ENCODE peak calls at places on chromosome 21, in seven cellular contexts. P, Q, I, X, N, O and V are unnamed samples.

GRCh38 chr21:21921410-21922232 is 923.4 kb downstream of the NCAM2 start:
- DNase-seq in N (peak), O (peak), I (no peak), P (peak), X (no peak), Q (no peak), V (no peak)

GRCh38 chr21:46569071-46569470 is 35.8 kb downstream of the S100B start:
- DNase-seq in Q (no peak), I (no peak), O (peak), P (no peak), N (no peak), X (no peak), V (no peak)

GRCh38 chr21:42433946-42434551 is 30.3 kb downstream of the UBASH3A start:
- DNase-seq in Q (no peak), I (peak), O (no peak), N (no peak), P (no peak), X (no peak), V (no peak)

GRCh38 chr21:45998276-45998701 is 16.7 kb downstream of the COL6A1 start:
- DNase-seq in O (no peak), P (no peak), X (no peak), I (peak), Q (peak), N (no peak), V (no peak)

GRCh38 chr21:46543306-46543705 is 61.6 kb downstream of the S100B start:
- DNase-seq in X (no peak), P (no peak), I (peak), N (no peak), Q (no peak), O (no peak), V (no peak)

GRCh38 chr21:46066843-46067331 is 31.0 kb upstream of the COL6A2 start:
- DNase-seq in I (peak), P (no peak), N (peak), Q (peak), O (peak), X (no peak), V (no peak)

GRCh38 chr21:43777953-43778352 is 1.8 kb upstream of the CSTB start:
- DNase-seq in N (no peak), O (no peak), P (no peak), Q (no peak), X (no peak), I (no peak), V (no peak)

GRCh38 chr21:37675202-37675801 is 241.0 kb downstream of the KCNJ6 start:
- DNase-seq in X (no peak), N (peak), P (peak), O (peak), I (peak), Q (no peak), V (peak)

GRCh38 chr21:14875704-14876364 is 189.0 kb downstream of the NRIP1 start:
- DNase-seq in I (no peak), Q (no peak), O (peak), N (no peak), P (no peak), X (no peak), V (no peak)

GRCh38 chr21:26519142-26519541 is 53.9 kb downstream of the CYYR1 start:
- DNase-seq in I (no peak), Q (no peak), P (no peak), X (no peak), O (peak), N (no peak), V (no peak)

GRCh38 chr21:44994581-44995171 is 54.8 kb downstream of the SLX9 start:
- DNase-seq in P (no peak), X (no peak), Q (no peak), O (peak), I (no peak), N (no peak), V (no peak)

GRCh38 chr21:42744520-42745445 is 91.4 kb downstream of the PDE9A start:
- DNase-seq in X (no peak), P (no peak), I (no peak), N (no peak), O (no peak), Q (no peak), V (no peak)

GRCh38 chr21:33732038-33732437 is 89.7 kb downstream of the ITSN1 start:
- DNase-seq in I (no peak), P (no peak), X (no peak), N (peak), Q (no peak), O (no peak), V (no peak)

GRCh38 chr21:43926196-43926595 is 61.2 kb downstream of the AGPAT3 start:
- DNase-seq in P (no peak), X (no peak), I (no peak), O (no peak), N (no peak), Q (no peak), V (no peak)

GRCh38 chr21:33824156-33824941 is 91.3 kb downstream of the ATP5PO start:
- DNase-seq in N (peak), O (no peak), X (no peak), Q (no peak), P (no peak), I (no peak), V (no peak)

GRCh38 chr21:44735821-44736220 is 24.4 kb upstream of the TSPEAR start:
- DNase-seq in N (no peak), X (no peak), O (no peak), P (no peak), I (no peak), Q (peak), V (no peak)

GRCh38 chr21:43944181-43944633 is 67.9 kb upstream of the TRAPPC10 start:
- DNase-seq in O (no peak), I (no peak), X (no peak), P (no peak), Q (no peak), N (no peak), V (peak)

GRCh38 chr21:38310619-38311018 is 53.8 kb downstream of the KCNJ15 start:
- DNase-seq in O (peak), Q (no peak), N (peak), P (no peak), X (no peak), I (no peak), V (no peak)

GRCh38 chr21:33232640-33233039 is 2.9 kb downstream of the IFNAR2 start:
- DNase-seq in I (no peak), Q (no peak), P (no peak), O (no peak), N (no peak), X (no peak), V (no peak)

GRCh38 chr21:42639646-42640152 is 13.7 kb upstream of the PDE9A start:
- DNase-seq in Q (no peak), O (no peak), I (peak), P (no peak), N (no peak), X (no peak), V (no peak)

GRCh38 chr21:15754640-15755039 is 24.9 kb downstream of the USP25 start:
- DNase-seq in P (no peak), O (no peak), Q (no peak), X (no peak), N (peak), I (no peak), V (no peak)

GRCh38 chr21:26769613-26770188 is 75.5 kb downstream of the ADAMTS1 start:
- DNase-seq in Q (no peak), X (peak), P (peak), O (peak), N (no peak), I (no peak), V (no peak)

GRCh38 chr21:44434568-44434925 is 20.8 kb upstream of the LRRC3 start:
- DNase-seq in O (no peak), N (no peak), Q (no peak), X (no peak), P (no peak), I (no peak), V (no peak)

GRCh38 chr21:36211660-36212512 is 55.3 kb downstream of the DOP1B start:
- DNase-seq in Q (no peak), X (peak), P (no peak), N (peak), I (no peak), O (peak), V (no peak)

GRCh38 chr21:46368533-46369285 is 44.8 kb downstream of the PCNT start:
- DNase-seq in X (no peak), Q (no peak), I (no peak), O (no peak), P (no peak), N (no peak), V (no peak)

GRCh38 chr21:42833859-42834729 is 45.2 kb downstream of the WDR4 start:
- DNase-seq in P (no peak), N (no peak), X (no peak), Q (peak), O (no peak), I (peak), V (no peak)

GRCh38 chr21:45969921-45970673 is 11.5 kb upstream of the COL6A1 start:
- DNase-seq in N (no peak), I (no peak), O (no peak), Q (no peak), P (no peak), X (no peak), V (no peak)

GRCh38 chr21:45295576-45296365 is 8.1 kb upstream of the POFUT2 start:
- DNase-seq in N (peak), X (no peak), O (peak), P (no peak), Q (peak), I (peak), V (no peak)

GRCh38 chr21:31449912-31450535 is 106.0 kb upstream of the TIAM1 start:
- DNase-seq in N (no peak), I (no peak), P (no peak), O (no peak), Q (no peak), X (no peak), V (no peak)

GRCh38 chr21:37433441-37433840 is 66.9 kb downstream of the DYRK1A start:
- DNase-seq in N (no peak), I (no peak), Q (no peak), X (no peak), O (no peak), P (no peak), V (no peak)

GRCh38 chr21:17446737-17447136 is 66.1 kb upstream of the CXADR start:
- DNase-seq in P (no peak), X (no peak), O (no peak), N (no peak), Q (no peak), I (no peak), V (no peak)

GRCh38 chr21:23394458-23394857 is 2212.8 kb downstream of the MRPL39 start:
- DNase-seq in N (no peak), P (no peak), X (no peak), O (no peak), I (no peak), Q (no peak), V (no peak)

GRCh38 chr21:45544449-45545235 is 2.4 kb upstream of the SLC19A1 start:
- DNase-seq in O (no peak), I (peak), P (no peak), X (no peak), N (no peak), Q (peak), V (no peak)

DNA sequence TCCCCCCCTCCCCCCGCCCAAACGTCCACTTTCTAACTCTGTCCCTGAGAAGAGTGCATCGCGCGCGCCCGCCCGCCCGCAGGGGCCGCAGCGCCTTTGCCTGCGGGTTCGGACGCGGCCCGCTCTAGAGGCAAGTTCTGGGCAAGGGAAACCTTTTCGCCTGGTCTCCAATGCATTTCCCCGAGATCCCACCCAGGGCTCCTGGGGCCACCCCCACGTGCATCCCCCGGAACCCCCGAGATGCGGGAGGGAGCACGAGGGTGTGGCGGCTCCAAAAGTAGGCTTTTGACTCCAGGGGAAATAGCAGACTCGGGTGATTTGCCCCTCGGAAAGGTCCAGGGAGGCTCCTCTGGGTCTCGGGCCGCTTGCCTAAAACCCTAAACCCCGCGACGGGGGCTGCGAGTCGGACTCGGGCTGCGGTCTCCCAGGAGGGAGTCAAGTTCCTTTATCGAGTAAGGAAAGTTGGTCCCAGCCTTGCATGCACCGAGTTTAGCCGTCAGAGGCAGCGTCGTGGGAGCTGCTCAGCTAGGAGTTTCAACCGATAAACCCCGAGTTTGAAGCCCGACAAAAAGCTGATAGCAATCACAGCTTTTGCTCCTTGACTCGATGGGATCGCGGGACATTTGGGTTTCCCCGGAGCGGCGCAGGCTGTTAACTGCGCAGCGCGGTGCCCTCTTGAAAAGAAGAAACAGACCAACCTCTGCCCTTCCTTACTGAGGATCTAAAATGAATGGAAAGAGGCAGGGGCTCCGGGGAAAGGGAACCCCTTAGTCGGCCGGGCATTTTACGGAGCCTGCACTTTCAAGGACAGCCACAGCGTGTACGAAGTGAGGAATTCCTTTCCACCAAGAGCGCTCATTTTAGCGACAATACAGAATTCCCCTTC is 158.1 kb downstream of the RUNX1 start:
- DNase-seq in N (peak), O (peak), X (no peak), Q (no peak), I (no peak), P (no peak), V (peak)
- TF ChIP-seq CTCF in N (peak), O (no peak), X (peak), Q (no peak), I (no peak), P (no peak), V (peak)

DNA sequence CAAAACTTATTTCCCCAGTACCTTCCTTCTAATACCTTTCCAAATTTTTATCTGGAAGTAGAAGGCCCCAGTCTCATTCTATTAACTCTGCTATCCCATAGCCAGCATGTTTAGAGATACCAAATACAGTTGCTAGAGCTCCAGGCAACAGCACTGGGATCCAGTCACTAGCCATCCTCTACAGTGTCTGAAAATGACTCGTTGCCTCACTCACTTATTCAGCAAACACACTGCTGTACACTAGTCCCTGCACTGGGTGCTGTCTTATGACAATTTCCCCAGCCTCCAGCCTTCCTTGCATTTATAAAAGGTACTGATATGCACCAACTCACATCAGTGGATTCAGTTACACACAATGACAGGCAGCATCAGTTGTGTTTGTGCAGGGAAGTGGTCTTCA is 179.0 kb downstream of the DSCAM start:
- DNase-seq in N (no peak), P (no peak), I (no peak), O (no peak), Q (no peak), X (no peak), V (no peak)
- TF ChIP-seq CTCF in N (no peak), P (no peak), I (no peak), O (no peak), Q (no peak), X (no peak), V (no peak)

GRCh38 chr21:39852021-39852721 is 15.1 kb upstream of the PCP4 start:
- DNase-seq in X (no peak), N (no peak), I (no peak), P (no peak), Q (no peak), O (no peak), V (no peak)

GRCh38 chr21:39851219-39851618 is 16.0 kb upstream of the PCP4 start:
- DNase-seq in N (no peak), Q (no peak), O (no peak), P (no peak), I (no peak), X (no peak), V (no peak)

GRCh38 chr21:39852726-39853510 is 14.3 kb upstream of the PCP4 start:
- DNase-seq in X (no peak), P (no peak), Q (no peak), I (no peak), O (no peak), N (no peak), V (no peak)

GRCh38 chr21:39850333-39850732 is 16.9 kb upstream of the PCP4 start:
- DNase-seq in P (no peak), N (no peak), Q (no peak), X (no peak), O (no peak), I (no peak), V (no peak)

GRCh38 chr21:39854572-39854971 is 12.7 kb upstream of the PCP4 start:
- DNase-seq in O (no peak), P (no peak), Q (no peak), I (no peak), N (no peak), X (no peak), V (no peak)
- TF ChIP-seq CTCF in O (no peak), P (no peak), Q (no peak), I (no peak), N (no peak), X (no peak), V (no peak)

DNA sequence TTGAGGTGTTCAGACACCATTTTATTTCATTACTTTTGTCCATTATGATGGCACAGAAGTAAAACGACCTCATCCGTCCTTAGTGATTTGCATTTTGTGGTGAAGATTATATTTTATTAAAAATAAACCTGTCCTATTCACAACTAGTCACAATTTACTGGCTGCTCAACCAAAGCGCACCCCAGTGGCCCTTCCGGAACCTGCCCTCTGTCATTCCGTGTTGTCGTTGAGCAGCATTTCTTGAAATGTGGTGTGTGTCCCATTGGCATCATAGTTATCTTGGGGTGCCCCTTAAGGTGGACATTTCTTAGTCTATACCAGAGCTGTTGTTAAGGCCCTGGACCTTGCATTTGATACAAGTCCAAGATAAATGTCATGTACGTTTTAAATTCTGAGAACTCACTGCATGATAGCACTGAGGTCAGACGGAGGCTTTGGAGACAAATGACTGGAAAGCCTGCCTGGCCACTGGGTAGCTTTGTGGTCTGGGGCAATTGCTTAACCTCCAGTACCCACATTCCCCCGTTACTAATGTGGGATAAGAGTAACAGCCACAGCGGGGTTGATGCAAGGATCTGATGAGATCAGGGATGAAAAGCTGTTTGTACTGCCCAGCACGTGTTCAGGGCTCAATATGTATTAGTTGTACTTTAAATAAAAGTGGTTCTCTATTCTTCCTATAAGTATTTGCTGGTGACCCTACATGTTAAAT is 36.2 kb downstream of the BACH1 start:
- DNase-seq in P (no peak), O (peak), N (peak), X (no peak), Q (no peak), I (no peak), V (no peak)
- TF ChIP-seq CTCF in P (no peak), O (no peak), N (no peak), X (no peak), Q (no peak), I (no peak), V (no peak)

DNA sequence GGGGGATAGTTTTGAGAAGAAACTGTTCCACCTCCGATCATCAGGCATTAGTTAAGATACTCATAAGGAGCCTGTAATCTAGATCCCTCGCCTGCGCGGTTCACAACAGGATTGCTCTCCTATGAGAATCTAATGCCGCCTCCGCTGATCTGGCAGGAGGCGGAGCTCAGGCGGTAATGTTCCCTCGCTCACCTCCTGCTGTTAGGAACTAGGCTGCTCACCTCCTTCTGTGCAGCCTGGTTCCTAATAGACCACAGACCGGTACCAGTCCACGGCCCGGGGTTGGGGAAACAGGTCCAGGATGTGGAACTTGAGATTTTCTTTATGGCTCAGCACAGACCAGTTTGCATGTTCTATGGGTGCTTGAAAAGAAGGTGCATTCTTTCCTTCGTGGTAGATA is 27.2 kb upstream of the FAM3B start:
- DNase-seq in O (no peak), P (no peak), N (no peak), I (no peak), X (no peak), Q (no peak), V (no peak)
- TF ChIP-seq CTCF in O (no peak), P (no peak), N (no peak), I (no peak), X (no peak), Q (no peak), V (no peak)

DNA sequence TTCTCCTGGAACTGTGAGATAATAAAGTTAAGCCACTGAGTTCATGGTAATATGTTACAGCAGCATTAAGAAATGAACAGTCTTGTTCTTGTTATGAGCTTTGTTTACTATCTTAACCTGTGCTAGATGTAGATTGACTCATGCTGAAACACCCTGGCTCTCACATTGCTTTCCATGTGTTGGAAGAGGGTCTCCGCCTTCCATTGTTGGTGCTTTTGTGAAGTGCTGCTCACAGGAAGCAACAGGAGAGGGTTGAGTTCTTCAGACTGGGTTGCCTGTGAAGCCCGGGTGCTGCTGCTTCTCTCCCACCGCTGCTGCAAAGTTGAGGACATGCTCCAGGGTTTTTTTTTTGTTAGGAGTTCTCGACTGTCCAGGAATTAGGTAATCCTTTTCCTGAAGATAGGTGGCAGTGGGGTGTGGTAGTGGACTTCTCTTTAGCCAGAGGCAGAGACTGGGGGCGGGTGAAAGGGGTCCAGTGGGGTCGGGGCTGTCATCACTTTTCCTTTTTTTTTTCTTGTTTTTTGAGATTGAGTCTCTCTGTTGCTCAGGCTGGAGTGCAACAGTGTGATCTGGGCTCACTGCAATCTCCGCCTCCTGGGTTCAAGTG is 28.7 kb upstream of the HMGN1 start:
- DNase-seq in P (no peak), N (no peak), O (no peak), X (no peak), I (no peak), Q (no peak), V (no peak)
- TF ChIP-seq CTCF in P (no peak), N (no peak), O (no peak), X (no peak), I (no peak), Q (no peak), V (no peak)

GRCh38 chr21:40049959-40050290 is 182.7 kb downstream of the PCP4 start:
- DNase-seq in O (no peak), P (no peak), N (no peak), I (no peak), Q (no peak), X (no peak), V (no peak)
- TF ChIP-seq CTCF in O (no peak), P (no peak), N (no peak), I (no peak), Q (no peak), X (no peak), V (no peak)

GRCh38 chr21:34857874-34858273 is 189.1 kb downstream of the CLIC6 start:
- DNase-seq in Q (peak), P (no peak), X (no peak), I (no peak), N (no peak), O (no peak), V (no peak)
- TF ChIP-seq CTCF in Q (no peak), P (no peak), X (peak), I (no peak), N (peak), O (peak), V (peak)